ENCODE peak calls at places on chromosome 9, in four cellular contexts. A is prostate gland, I is astrocyte of the spinal cord, X is Panc1. R is an unnamed sample.

GRCh38 chr9:130626249-130626982 is 38.0 kb upstream of the PRDM12 start:
- DNase-seq in A (no peak), I (no peak), X (no peak), R (peak; percentile 22)

GRCh38 chr9:89597711-89598707 is 6.8 kb upstream of the GADD45G start:
- DNase-seq in A (peak; percentile 61), I (peak; percentile 54), X (no peak), R (peak; percentile 57)

GRCh38 chr9:133348763-133349573 is 950 bp downstream of the RPL7A start:
- DNase-seq in A (no peak), I (no peak), X (no peak), R (no peak)

GRCh38 chr9:86741311-86742215 is 205.7 kb downstream of the GAS1 start:
- DNase-seq in A (no peak), I (peak; percentile 77), X (no peak), R (no peak)

GRCh38 chr9:4320021-4320420 is 20.2 kb upstream of the GLIS3 start:
- DNase-seq in A (no peak), I (no peak), X (no peak), R (no peak)

GRCh38 chr9:126860077-126860756 is at the start of gene ZBTB34:
- DNase-seq in A (peak; percentile 39), I (peak; percentile 54), X (peak; percentile 12), R (peak; percentile 78)

GRCh38 chr9:131096490-131097258 is at the start of gene AIF1L:
- DNase-seq in A (peak; percentile 44), I (no peak), X (no peak), R (peak; percentile 31)

GRCh38 chr9:37543468-37543867 is 32.7 kb downstream of the FBXO10 start:
- DNase-seq in A (no peak), I (no peak), X (no peak), R (no peak)

GRCh38 chr9:34380511-34381315 is 4.0 kb upstream of the MYORG start:
- DNase-seq in A (peak; percentile 61), I (peak; percentile 63), X (no peak), R (peak; percentile 62)

GRCh38 chr9:99024959-99025358 is 80.0 kb upstream of the TGFBR1 start:
- DNase-seq in A (no peak), I (peak; percentile 40), X (no peak), R (no peak)

GRCh38 chr9:99025616-99026270 is 79.2 kb upstream of the TGFBR1 start:
- DNase-seq in A (no peak), I (no peak), X (no peak), R (no peak)

GRCh38 chr9:99027414-99027813 is 77.5 kb upstream of the TGFBR1 start:
- DNase-seq in A (no peak), I (no peak), X (no peak), R (no peak)

GRCh38 chr9:99026271-99026955 is 78.5 kb upstream of the TGFBR1 start:
- DNase-seq in A (no peak), I (no peak), X (no peak), R (no peak)

GRCh38 chr9:99026956-99027298 is 78.0 kb upstream of the TGFBR1 start:
- DNase-seq in A (no peak), I (no peak), X (no peak), R (no peak)
- TF ChIP-seq CTCF in A (no peak), I (no peak), X (no peak), R (no peak)

GRCh38 chr9:75088646-75089368 is 493 bp downstream of the OSTF1 start:
- DNase-seq in A (peak; percentile 85), I (peak; percentile 63), X (no peak), R (no peak)
- TF ChIP-seq CTCF in A (peak; percentile 41), I (peak; percentile 48), X (no peak), R (peak; percentile 47)

GRCh38 chr9:14768561-14769234 is 46.2 kb upstream of the CER1 start:
- DNase-seq in A (peak; percentile 13), I (peak; percentile 68), X (peak; percentile 33), R (peak; percentile 23)

GRCh38 chr9:14770592-14770991 is 48.1 kb upstream of the CER1 start:
- DNase-seq in A (no peak), I (no peak), X (no peak), R (no peak)

GRCh38 chr9:14766299-14766698 is 43.8 kb upstream of the CER1 start:
- DNase-seq in A (no peak), I (no peak), X (no peak), R (no peak)

DNA sequence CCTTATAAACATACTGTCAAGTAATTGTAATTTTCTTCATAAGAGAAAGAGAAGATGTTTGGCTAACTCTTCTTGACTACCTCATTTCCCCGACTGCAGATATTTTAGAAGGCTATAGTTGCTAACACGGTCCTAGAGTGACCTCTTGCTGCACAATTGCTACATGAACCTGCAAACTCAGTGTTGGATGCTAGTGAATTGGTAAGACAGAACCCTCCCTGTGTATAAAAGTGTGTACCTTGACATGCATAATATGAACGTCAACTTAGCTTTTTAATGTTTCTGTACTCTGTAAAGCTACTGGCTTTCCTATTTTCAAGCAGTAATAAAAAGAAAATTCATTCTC is 46.7 kb upstream of the CER1 start:
- DNase-seq in A (no peak), I (peak; percentile 37), X (peak; percentile 10), R (no peak)
- TF ChIP-seq CTCF in A (no peak), I (peak; percentile 49), X (no peak), R (no peak)

GRCh38 chr9:77793909-77794308 is 145.8 kb upstream of the GNA14 start:
- DNase-seq in A (no peak), I (peak; percentile 15), X (peak; percentile 17), R (no peak)
- TF ChIP-seq CTCF in A (no peak), I (no peak), X (no peak), R (peak; percentile 22)

DNA sequence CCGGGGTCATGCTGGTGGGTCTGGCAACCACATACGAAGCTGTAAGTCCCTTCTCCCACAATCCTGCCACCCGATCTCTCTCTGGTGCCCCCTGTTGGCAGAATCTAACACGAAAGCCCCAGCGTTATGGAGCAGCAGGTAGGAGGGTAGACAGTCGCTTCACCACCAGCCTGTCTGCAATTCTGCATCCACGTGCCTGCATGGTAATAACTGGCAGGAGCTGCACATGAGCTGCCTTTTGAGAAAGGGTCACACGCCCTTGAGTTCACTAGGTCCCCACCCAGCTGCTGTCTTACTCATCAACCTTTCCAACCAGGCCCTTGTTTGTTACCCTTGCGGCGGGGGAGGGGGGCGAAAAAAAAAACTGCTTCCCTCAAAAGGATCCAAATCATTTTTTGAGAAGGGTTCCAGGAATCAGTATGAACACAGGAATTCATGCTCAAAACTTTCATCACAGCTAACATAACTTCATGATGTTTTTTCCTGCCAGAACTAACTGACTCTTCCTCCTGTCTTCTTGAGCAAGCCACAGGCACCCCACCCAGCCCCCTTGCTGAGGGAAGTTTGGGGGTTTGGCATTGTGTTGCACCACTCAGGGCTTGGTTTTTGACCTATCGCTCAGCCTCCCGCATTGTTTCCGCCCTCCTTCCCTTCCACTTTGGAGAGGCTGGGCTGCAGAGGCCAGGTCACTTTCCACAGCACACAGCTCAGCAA is 19.6 kb upstream of the TMEM252 start:
- DNase-seq in A (no peak), I (peak; percentile 54), X (no peak), R (peak; percentile 20)
- TF ChIP-seq CTCF in A (no peak), I (peak; percentile 31), X (peak; percentile 39), R (peak; percentile 56)

GRCh38 chr9:97900103-97900737 is 22.1 kb downstream of the TRMO start:
- DNase-seq in A (no peak), I (peak; percentile 34), X (no peak), R (no peak)

GRCh38 chr9:97905228-97905627 is 17.1 kb downstream of the TRMO start:
- DNase-seq in A (no peak), I (no peak), X (no peak), R (no peak)

GRCh38 chr9:97903168-97903567 is 19.1 kb downstream of the TRMO start:
- DNase-seq in A (no peak), I (no peak), X (no peak), R (no peak)

GRCh38 chr9:97904725-97905124 is 17.6 kb downstream of the TRMO start:
- DNase-seq in A (no peak), I (no peak), X (no peak), R (no peak)

DNA sequence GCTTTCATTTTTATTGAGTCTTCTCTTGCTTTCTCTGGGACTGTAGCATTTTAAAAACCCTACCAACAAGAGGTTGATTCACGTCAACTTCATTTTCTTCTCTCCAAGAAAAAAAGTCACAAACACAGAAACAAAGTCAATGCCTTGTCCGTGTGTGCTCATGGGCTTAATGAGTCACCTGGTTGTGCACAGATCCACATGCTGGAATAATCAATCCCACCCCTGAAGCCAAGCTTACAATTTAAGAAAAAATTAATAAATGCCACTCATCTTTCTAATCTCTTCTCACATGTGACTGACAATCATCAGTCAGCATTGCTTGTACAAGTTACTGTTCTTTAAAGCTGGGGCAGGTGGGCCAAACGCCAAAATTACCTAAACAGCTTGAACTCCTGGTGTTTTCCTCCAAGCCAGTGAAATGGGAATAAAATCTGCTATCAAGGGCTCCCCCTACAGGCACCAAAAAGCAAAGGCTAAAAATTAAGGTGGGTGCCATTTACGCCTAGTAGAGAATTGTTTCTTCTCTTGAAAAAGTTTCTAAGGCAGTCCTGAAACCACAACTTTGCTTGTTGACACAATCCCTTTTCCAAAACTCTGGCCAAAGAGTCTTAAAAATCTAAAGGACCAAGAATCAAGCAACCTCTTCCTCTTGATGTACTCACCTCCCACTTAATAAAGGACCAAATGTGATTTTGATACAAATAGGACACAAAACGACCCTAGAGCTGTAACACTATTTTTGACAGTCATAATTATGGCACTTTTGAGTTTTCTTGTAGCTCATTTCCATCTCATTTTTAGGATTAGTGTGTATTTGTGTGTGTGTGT is 21.3 kb downstream of the TRMO start:
- DNase-seq in A (no peak), I (peak; percentile 58), X (no peak), R (peak; percentile 12)
- TF ChIP-seq CTCF in A (peak; percentile 56), I (peak; percentile 80), X (peak; percentile 79), R (peak; percentile 81)

GRCh38 chr9:2863831-2864230 is 19.9 kb upstream of the PUM3 start:
- DNase-seq in A (no peak), I (no peak), X (no peak), R (no peak)

GRCh38 chr9:2856400-2856799 is 12.5 kb upstream of the PUM3 start:
- DNase-seq in A (no peak), I (no peak), X (no peak), R (no peak)

GRCh38 chr9:2854617-2855016 is 10.7 kb upstream of the PUM3 start:
- DNase-seq in A (no peak), I (no peak), X (no peak), R (no peak)

GRCh38 chr9:2857564-2858198 is 13.8 kb upstream of the PUM3 start:
- DNase-seq in A (peak; percentile 65), I (peak; percentile 66), X (peak; percentile 33), R (peak; percentile 80)

GRCh38 chr9:2859776-2860379 is 16.0 kb upstream of the PUM3 start:
- DNase-seq in A (peak; percentile 30), I (peak; percentile 50), X (peak; percentile 18), R (peak; percentile 76)
- TF ChIP-seq CTCF in A (peak; percentile 18), I (peak; percentile 94), X (peak; percentile 71), R (peak; percentile 87)

GRCh38 chr9:136553581-136553980 is 7.7 kb upstream of the NOTCH1 start:
- DNase-seq in A (no peak), I (no peak), X (no peak), R (no peak)

GRCh38 chr9:136550439-136551085 is 4.7 kb upstream of the NOTCH1 start:
- DNase-seq in A (no peak), I (no peak), X (no peak), R (no peak)

GRCh38 chr9:136554870-136555269 is 9.0 kb upstream of the NOTCH1 start:
- DNase-seq in A (peak; percentile 60), I (no peak), X (no peak), R (no peak)

GRCh38 chr9:136551401-136552116 is 5.7 kb upstream of the NOTCH1 start:
- DNase-seq in A (peak; percentile 71), I (peak; percentile 56), X (no peak), R (no peak)

GRCh38 chr9:136552117-136552685 is 6.4 kb upstream of the NOTCH1 start:
- DNase-seq in A (no peak), I (peak; percentile 58), X (no peak), R (no peak)
- TF ChIP-seq CTCF in A (no peak), I (no peak), X (no peak), R (no peak)